ENCODE peak calls at places on chromosomes 5 and 9, in six cellular contexts. F is gastrocnemius medialis, H is esophagus squamous epithelium, N is cardiac muscle cell, J is pancreas, L is GM23338. I is an unnamed sample.

GRCh38 chr5:113267361-113267900 is 167.4 kb downstream of the TSSK1B start:
- DNase-seq in F (no peak), H (no peak), N (no peak), J (no peak), L (no peak), I (peak; percentile 52)

GRCh38 chr5:53817183-53817582 is 256.7 kb downstream of the NDUFS4 start:
- DNase-seq in F (no peak), H (no peak), N (no peak), J (no peak), L (no peak), I (no peak)

GRCh38 chr5:53243403-53243802 is 133.8 kb upstream of the MOCS2 start:
- DNase-seq in F (no peak), H (no peak), N (no peak), J (no peak), L (peak; percentile 15), I (no peak)

GRCh38 chr9:16794871-16795639 is 75.4 kb downstream of the BNC2 start:
- DNase-seq in F (peak; percentile 6), H (no peak), N (no peak), J (no peak), L (no peak), I (no peak)

GRCh38 chr5:32095261-32095671 is 78.9 kb downstream of the GOLPH3 start:
- DNase-seq in F (no peak), H (no peak), N (peak; percentile 42), J (no peak), L (no peak), I (no peak)

GRCh38 chr5:124655211-124655880 is 91.1 kb downstream of the ZNF608 start:
- DNase-seq in F (no peak), H (no peak), N (no peak), J (no peak), L (no peak), I (no peak)

GRCh38 chr5:155651-156410 is 35.5 kb upstream of the LRRC14B start:
- DNase-seq in F (no peak), H (no peak), N (no peak), J (peak; percentile 45), L (no peak), I (no peak)

GRCh38 chr5:156655732-156656131 is 194.4 kb upstream of the PPP1R2B start:
- DNase-seq in F (no peak), H (no peak), N (no peak), J (no peak), L (peak; percentile 57), I (no peak)

GRCh38 chr5:139951296-139951924 is 91.7 kb downstream of the NRG2 start:
- DNase-seq in F (peak; percentile 62), H (no peak), N (no peak), J (no peak), L (no peak), I (no peak)

GRCh38 chr9:22354699-22355384 is 91.8 kb upstream of the DMRTA1 start:
- DNase-seq in F (no peak), H (no peak), N (no peak), J (no peak), L (no peak), I (no peak)

GRCh38 chr5:159047081-159047480 is 52.6 kb downstream of the EBF1 start:
- DNase-seq in F (no peak), H (no peak), N (no peak), J (no peak), L (no peak), I (no peak)

GRCh38 chr9:88418715-88419540 is 30.7 kb downstream of the SPIN1 start:
- DNase-seq in F (no peak), H (no peak), N (no peak), J (no peak), L (no peak), I (no peak)

GRCh38 chr5:147629196-147629595 is 119.3 kb upstream of the DPYSL3 start:
- DNase-seq in F (no peak), H (no peak), N (no peak), J (no peak), L (no peak), I (no peak)

GRCh38 chr9:38380872-38381534 is 11.5 kb upstream of the ALDH1B1 start:
- DNase-seq in F (peak; percentile 62), H (no peak), N (peak; percentile 21), J (no peak), L (peak; percentile 51), I (no peak)

GRCh38 chr5:135729582-135729879 is 104.9 kb upstream of the SLC25A48 start:
- DNase-seq in F (no peak), H (no peak), N (no peak), J (no peak), L (peak; percentile 57), I (no peak)

GRCh38 chr5:140113180-140113698 is 670 bp upstream of the PURA start:
- DNase-seq in F (no peak), H (no peak), N (no peak), J (peak; percentile 77), L (peak; percentile 77), I (peak; percentile 41)

GRCh38 chr5:68555891-68556689 is 340.5 kb downstream of the PIK3R1 start:
- DNase-seq in F (no peak), H (no peak), N (no peak), J (no peak), L (no peak), I (no peak)

GRCh38 chr5:67516959-67517358 is 320.4 kb upstream of the CD180 start:
- DNase-seq in F (no peak), H (no peak), N (peak; percentile 22), J (no peak), L (no peak), I (no peak)

GRCh38 chr5:166286832-166287231 is 2004.6 kb upstream of the WWC1 start:
- DNase-seq in F (no peak), H (no peak), N (no peak), J (no peak), L (no peak), I (no peak)

GRCh38 chr5:121144764-121145163 is 680.7 kb downstream of the PRR16 start:
- DNase-seq in F (no peak), H (no peak), N (no peak), J (no peak), L (no peak), I (no peak)

GRCh38 chr5:169914766-169915165 is 65.5 kb downstream of the INSYN2B start:
- DNase-seq in F (peak; percentile 5), H (no peak), N (peak; percentile 76), J (no peak), L (peak; percentile 32), I (no peak)

GRCh38 chr5:59584858-59585846 is 308.4 kb downstream of the PDE4D start:
- DNase-seq in F (peak; percentile 78), H (no peak), N (no peak), J (no peak), L (no peak), I (no peak)

GRCh38 chr5:175695161-175696126 is 37.6 kb downstream of the HRH2 start:
- DNase-seq in F (no peak), H (no peak), N (no peak), J (peak; percentile 18), L (no peak), I (no peak)

GRCh38 chr5:31664566-31664965 is 25.6 kb downstream of the PDZD2 start:
- DNase-seq in F (no peak), H (no peak), N (no peak), J (no peak), L (peak; percentile 86), I (peak; percentile 53)

GRCh38 chr5:36452394-36453100 is 150.8 kb upstream of the RANBP3L start:
- DNase-seq in F (no peak), H (no peak), N (no peak), J (no peak), L (no peak), I (no peak)

GRCh38 chr5:14464661-14465060 is 116.9 kb upstream of the OTULINL start:
- DNase-seq in F (no peak), H (no peak), N (no peak), J (no peak), L (no peak), I (no peak)

DNA sequence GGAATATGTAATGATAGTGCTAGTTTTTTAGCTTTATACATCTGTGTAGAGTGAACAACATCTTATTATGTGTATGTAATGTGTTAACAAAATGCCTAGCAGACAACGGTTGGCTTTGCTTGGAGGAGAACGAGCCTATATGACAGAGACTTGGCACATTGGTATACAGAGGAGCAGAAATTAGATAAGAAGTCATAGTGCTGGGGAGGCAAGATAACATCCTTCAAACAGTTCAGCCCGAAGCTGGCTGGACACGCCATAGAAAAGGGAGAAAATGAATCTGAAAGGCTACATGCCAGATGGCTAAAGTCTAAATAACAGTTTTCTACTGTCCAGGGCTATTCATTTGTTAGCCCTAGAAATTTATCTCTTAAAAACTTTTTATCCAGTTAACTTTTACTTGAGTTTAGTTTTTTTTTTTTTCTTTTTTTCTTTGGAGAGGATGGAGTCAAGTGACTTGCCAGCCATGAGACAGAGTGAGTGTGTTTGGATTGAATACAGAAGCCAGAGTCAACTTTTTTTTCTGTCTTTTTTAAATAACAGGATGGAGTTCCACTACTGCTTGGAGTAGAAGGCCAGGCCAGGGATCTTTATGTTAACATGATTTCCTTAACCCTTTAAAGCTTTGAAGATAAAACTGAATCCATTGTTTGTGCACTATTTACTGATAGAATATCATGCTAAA is 214.4 kb upstream of the ACTBL2 start:
- DNase-seq in F (no peak), H (no peak), N (peak; percentile 15), J (no peak), L (no peak), I (no peak)
- H3K4me3 ChIP-seq in F (no peak overlapping the region), H (no peak overlapping the region), N (no peak overlapping the region), J (no peak overlapping the region), L (no peak overlapping the region), I (no peak overlapping the region)

GRCh38 chr9:136179101-136179616 is 25.8 kb downstream of the LHX3 start:
- DNase-seq in F (no peak), H (no peak), N (no peak), J (no peak), L (no peak), I (no peak)

GRCh38 chr9:136179761-136180160 is 25.2 kb downstream of the LHX3 start:
- DNase-seq in F (no peak), H (no peak), N (no peak), J (no peak), L (no peak), I (peak; percentile 4)

GRCh38 chr9:136182422-136182790 is 22.5 kb downstream of the LHX3 start:
- DNase-seq in F (no peak), H (no peak), N (no peak), J (no peak), L (no peak), I (peak; percentile 3)

GRCh38 chr9:136181784-136182421 is 23.0 kb downstream of the LHX3 start:
- DNase-seq in F (no peak), H (no peak), N (no peak), J (no peak), L (no peak), I (peak; percentile 3)

GRCh38 chr9:136180586-136180985 is 24.3 kb downstream of the LHX3 start:
- DNase-seq in F (no peak), H (no peak), N (no peak), J (no peak), L (no peak), I (peak; percentile 5)
- TF ChIP-seq CTCF in F (no peak), H (no peak), N (no peak), J (no peak), L (no peak), I (no peak)

GRCh38 chr9:266228-266627 is 51.6 kb downstream of the DOCK8 start:
- DNase-seq in F (no peak), H (no peak), N (no peak), J (no peak), L (no peak), I (no peak)
- H3K4me1 ChIP-seq in F (no peaks in the 10 kb centered on the region), H (no peaks in the 10 kb centered on the region), N (no peaks in the 10 kb centered on the region), J (no peaks in the 10 kb centered on the region), L (no peaks in the 10 kb centered on the region), I (no peaks in the 10 kb centered on the region)

DNA sequence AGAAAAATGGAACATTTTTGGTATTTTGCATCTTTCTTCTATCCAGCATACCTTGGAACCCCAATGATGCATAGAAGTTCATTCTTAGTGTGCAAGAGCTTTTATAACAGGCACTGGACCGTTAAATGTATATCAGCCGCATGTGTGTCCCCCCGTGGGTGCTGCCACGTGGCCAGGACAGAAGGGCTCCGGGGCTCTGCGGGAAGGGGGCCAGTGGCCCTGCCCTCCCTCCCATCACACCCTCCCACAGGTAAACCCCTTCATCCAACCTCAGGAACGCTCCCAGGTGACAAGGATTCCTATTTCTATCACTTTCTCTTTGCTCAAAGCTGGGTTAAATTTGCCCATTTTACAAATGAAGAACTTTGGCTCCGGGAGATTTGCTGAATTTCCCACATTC is 393.4 kb upstream of the IRX4 start:
- DNase-seq in F (no peak), H (no peak), N (no peak), J (no peak), L (no peak), I (no peak)
- H3K4me3 ChIP-seq in F (no peak overlapping the region), H (no peak overlapping the region), N (no peak overlapping the region), J (no peak overlapping the region), L (no peak overlapping the region), I (no peak overlapping the region)